ENCODE peak calls at places on chromosomes 2 and 18, in six cellular contexts. U is dorsolateral prefrontal cortex, Y is posterior cingulate gyrus, T is T-helper 1 cell, P is ACHN, X is fibroblast of pulmonary artery. H is an unnamed sample.

GRCh38 chr2:12083081-12083569 is 336.7 kb downstream of the LPIN1 start:
- DNase-seq in U (no peak), Y (no peak), T (no peak), P (no peak), X (no peak), H (no peak)

GRCh38 chr2:205657579-205657978 is 24.7 kb upstream of the NRP2 start:
- DNase-seq in U (no peak), Y (no peak), T (no peak), P (no peak), X (peak), H (no peak)

GRCh38 chr2:150621800-150622199 is 134.3 kb upstream of the RND3 start:
- DNase-seq in U (no peak), Y (no peak), T (no peak), P (peak), X (peak), H (peak)

GRCh38 chr18:12882416-12882815 is 1.6 kb downstream of the PTPN2 start:
- DNase-seq in U (no peak), Y (no peak), T (no peak), P (no peak), X (no peak), H (no peak)

GRCh38 chr2:28567076-28567471 is 71.2 kb downstream of the PLB1 start:
- DNase-seq in U (peak), Y (peak), T (peak), P (no peak), X (no peak), H (no peak)

GRCh38 chr18:65906621-65907034 is 155.8 kb downstream of the CDH7 start:
- DNase-seq in U (no peak), Y (no peak), T (no peak), P (no peak), X (no peak), H (no peak)

GRCh38 chr2:162492225-162492624 is 148.3 kb downstream of the GCA start:
- DNase-seq in U (no peak), Y (no peak), T (no peak), P (no peak), X (no peak), H (no peak)

GRCh38 chr18:49685231-49685942 is 123.5 kb downstream of the LIPG start:
- DNase-seq in U (no peak), Y (no peak), T (no peak), P (no peak), X (peak), H (peak)

GRCh38 chr2:238484522-238485452 is 58.1 kb downstream of the ASB1 start:
- DNase-seq in U (no peak), Y (no peak), T (no peak), P (no peak), X (no peak), H (no peak)

GRCh38 chr2:111900859-111901258 is 2.5 kb downstream of the MERTK start:
- DNase-seq in U (no peak), Y (peak), T (no peak), P (peak), X (peak), H (peak)